ENCODE peak calls at places on chromosomes 12 and 14, in eight cellular contexts. C, V, B, G, D, J, Y and O are unnamed samples.

GRCh38 chr14:92014014-92014413 is 25.8 kb downstream of the TRIP11 start:
- DNase-seq in B (peak), D (no peak), Y (no peak), V (no peak), J (no peak), C (no peak), G (no peak), O (no peak)

GRCh38 chr12:6551496-6552139 is 4.2 kb downstream of the IFFO1 start:
- DNase-seq in D (no peak), J (peak), G (no peak), B (peak), Y (no peak), V (no peak), C (peak), O (peak)

GRCh38 chr14:44135972-44136371 is 371.1 kb downstream of the FSCB start:
- DNase-seq in V (no peak), D (no peak), Y (no peak), C (no peak), G (no peak), B (no peak), J (no peak), O (no peak)

GRCh38 chr14:39185256-39186049 is 10.4 kb downstream of the PNN start:
- DNase-seq in V (no peak), G (no peak), Y (no peak), B (no peak), D (no peak), J (no peak), C (no peak), O (no peak)

GRCh38 chr12:71662861-71663560 is 637 bp downstream of the ZFC3H1 start:
- DNase-seq in J (peak), Y (peak), C (peak), D (peak), V (peak), G (peak), B (peak), O (peak)

GRCh38 chr14:67166450-67166853 is 22.8 kb upstream of the GARIN2 start:
- DNase-seq in B (peak), V (no peak), Y (peak), J (peak), D (peak), G (no peak), C (no peak), O (peak)

GRCh38 chr12:76455582-76456345 is 103.8 kb downstream of the OSBPL8 start:
- DNase-seq in D (peak), Y (peak), J (peak), C (no peak), G (no peak), B (peak), V (no peak), O (peak)

GRCh38 chr12:67357726-67358125 is 88.6 kb downstream of the CAND1 start:
- DNase-seq in B (no peak), G (no peak), J (no peak), V (no peak), D (no peak), C (no peak), Y (no peak), O (no peak)

GRCh38 chr14:99138999-99139865 is 132.8 kb downstream of the BCL11B start:
- DNase-seq in D (no peak), G (no peak), Y (no peak), B (no peak), C (no peak), J (no peak), V (peak), O (no peak)

GRCh38 chr12:14394317-14395058 is 29.0 kb downstream of the ATF7IP start:
- DNase-seq in C (no peak), J (peak), Y (peak), B (peak), D (peak), V (no peak), G (no peak), O (peak)

GRCh38 chr12:64656429-64656828 is 46.1 kb downstream of the RASSF3 start:
- DNase-seq in B (no peak), C (no peak), J (peak), D (no peak), V (no peak), Y (no peak), G (no peak), O (no peak)

GRCh38 chr12:127583041-127583440 is 683.9 kb upstream of the TMEM132C start:
- DNase-seq in J (no peak), C (no peak), B (peak), V (no peak), G (no peak), D (no peak), Y (no peak), O (no peak)

GRCh38 chr12:31315089-31315725 is 10.7 kb downstream of the SINHCAF start:
- DNase-seq in B (no peak), Y (no peak), J (peak), C (no peak), V (no peak), D (no peak), G (no peak), O (peak)

GRCh38 chr12:117596968-117597367 is 235.5 kb upstream of the NOS1 start:
- DNase-seq in V (no peak), C (no peak), J (no peak), G (no peak), D (no peak), B (peak), Y (no peak), O (no peak)

GRCh38 chr14:51616724-51617409 is 34.8 kb upstream of the FRMD6 start:
- DNase-seq in J (peak), D (no peak), C (no peak), G (no peak), Y (peak), B (peak), V (no peak), O (peak)

GRCh38 chr14:63875311-63875710 is 22.5 kb downstream of the SYNE2 start:
- DNase-seq in D (no peak), B (peak), Y (peak), C (no peak), V (no peak), J (peak), G (no peak), O (peak)

GRCh38 chr12:21773799-21774198 is 707 bp downstream of the KCNJ8 start:
- DNase-seq in J (no peak), D (no peak), B (no peak), V (no peak), Y (no peak), C (no peak), G (no peak), O (peak)

GRCh38 chr14:70882771-70883492 is 24.3 kb upstream of the PCNX1 start:
- DNase-seq in D (no peak), G (no peak), V (no peak), J (peak), C (no peak), Y (peak), B (peak), O (peak)

GRCh38 chr12:123805119-123805518 is 43.0 kb downstream of the DNAH10 start:
- DNase-seq in B (no peak), V (no peak), Y (no peak), J (no peak), D (no peak), G (no peak), C (no peak), O (no peak)

GRCh38 chr12:125772403-125772802 is 707.2 kb downstream of the AACS start:
- DNase-seq in J (no peak), G (no peak), Y (no peak), V (no peak), C (no peak), D (no peak), B (no peak), O (no peak)

GRCh38 chr12:109134186-109134917 is 18.0 kb downstream of the ACACB start:
- DNase-seq in B (peak), V (no peak), C (peak), D (no peak), G (no peak), Y (peak), J (no peak), O (peak)

GRCh38 chr14:94043756-94044475 is 17.8 kb downstream of the OTUB2 start:
- DNase-seq in J (no peak), G (peak), B (no peak), V (no peak), C (no peak), Y (no peak), D (no peak), O (no peak)

GRCh38 chr12:100376166-100376565 is 19.3 kb downstream of the SLC17A8 start:
- DNase-seq in D (no peak), B (no peak), G (no peak), C (no peak), J (no peak), Y (no peak), V (no peak), O (no peak)

GRCh38 chr14:103330536-103330935 is 3.5 kb upstream of the EIF5 start:
- DNase-seq in D (no peak), J (no peak), C (no peak), Y (no peak), G (no peak), V (no peak), B (no peak), O (no peak)

GRCh38 chr14:72887514-72887913 is 6.4 kb downstream of the DPF3 start:
- DNase-seq in V (no peak), J (no peak), B (no peak), G (no peak), C (no peak), D (no peak), Y (no peak), O (no peak)

GRCh38 chr12:121524196-121524930 is 56.5 kb downstream of the KDM2B start:
- DNase-seq in J (no peak), D (no peak), V (no peak), C (no peak), G (no peak), B (no peak), Y (no peak), O (no peak)

GRCh38 chr12:44015333-44015941 is 179.6 kb downstream of the TMEM117 start:
- DNase-seq in D (peak), V (no peak), B (peak), J (peak), G (no peak), Y (peak), C (no peak), O (peak)

GRCh38 chr12:13313886-13314285 is 117.4 kb downstream of the EMP1 start:
- DNase-seq in J (no peak), B (no peak), V (no peak), G (no peak), C (no peak), D (no peak), Y (no peak), O (no peak)

GRCh38 chr12:57526477-57527126 is 4.0 kb downstream of the MBD6 start:
- DNase-seq in Y (no peak), J (no peak), B (no peak), V (no peak), C (no peak), D (no peak), G (no peak), O (no peak)

GRCh38 chr14:104893435-104894207 is 28.6 kb downstream of the CEP170B start:
- DNase-seq in C (peak), D (peak), B (no peak), J (no peak), V (no peak), Y (no peak), G (peak), O (no peak)

GRCh38 chr14:89648510-89648909 is 231.5 kb upstream of the FOXN3 start:
- DNase-seq in B (no peak), V (no peak), Y (no peak), D (no peak), J (no peak), C (no peak), G (no peak), O (no peak)

GRCh38 chr12:75692883-75693282 is 181.5 kb upstream of the KRR1 start:
- DNase-seq in B (peak), D (no peak), J (peak), C (no peak), V (no peak), Y (no peak), G (no peak), O (peak)

GRCh38 chr14:105060751-105061427 is 4.3 kb downstream of the GPR132 start:
- DNase-seq in Y (no peak), D (peak), C (peak), G (peak), J (no peak), V (peak), B (no peak), O (no peak)

GRCh38 chr14:40216976-40217375 is 784.7 kb upstream of the FBXO33 start:
- DNase-seq in V (no peak), B (no peak), J (no peak), D (no peak), C (no peak), Y (no peak), G (no peak), O (no peak)
- TF ChIP-seq CTCF in V (no peak), B (no peak), J (no peak), D (no peak), C (no peak), Y (no peak), G (no peak), O (no peak)

GRCh38 chr12:82758743-82759142 is 72.0 kb downstream of the TMTC2 start:
- DNase-seq in G (no peak), C (no peak), B (no peak), V (no peak), Y (no peak), J (no peak), D (no peak), O (no peak)
- TF ChIP-seq CTCF in G (peak), C (no peak), B (no peak), V (no peak), Y (no peak), J (no peak), D (no peak), O (no peak)

GRCh38 chr12:26058308-26058707 is 66.5 kb downstream of the BHLHE41 start:
- DNase-seq in G (no peak), V (no peak), D (peak), Y (no peak), B (no peak), C (no peak), J (peak), O (no peak)
- TF ChIP-seq CTCF in G (no peak), V (no peak), D (no peak), Y (no peak), B (peak), C (no peak), J (no peak), O (peak)

GRCh38 chr12:20459920-20460319 is 91.6 kb downstream of the PDE3A start:
- DNase-seq in Y (no peak), C (no peak), G (no peak), J (no peak), D (no peak), B (no peak), V (no peak), O (no peak)

GRCh38 chr12:20460956-20461355 is 92.6 kb downstream of the PDE3A start:
- DNase-seq in C (no peak), J (no peak), V (no peak), B (no peak), Y (no peak), D (no peak), G (no peak), O (no peak)

GRCh38 chr12:20463920-20464524 is 95.7 kb downstream of the PDE3A start:
- DNase-seq in G (no peak), D (no peak), Y (peak), J (no peak), V (no peak), B (peak), C (no peak), O (peak)
- TF ChIP-seq CTCF in G (peak), D (peak), Y (peak), J (peak), V (peak), B (peak), C (peak), O (peak)

DNA sequence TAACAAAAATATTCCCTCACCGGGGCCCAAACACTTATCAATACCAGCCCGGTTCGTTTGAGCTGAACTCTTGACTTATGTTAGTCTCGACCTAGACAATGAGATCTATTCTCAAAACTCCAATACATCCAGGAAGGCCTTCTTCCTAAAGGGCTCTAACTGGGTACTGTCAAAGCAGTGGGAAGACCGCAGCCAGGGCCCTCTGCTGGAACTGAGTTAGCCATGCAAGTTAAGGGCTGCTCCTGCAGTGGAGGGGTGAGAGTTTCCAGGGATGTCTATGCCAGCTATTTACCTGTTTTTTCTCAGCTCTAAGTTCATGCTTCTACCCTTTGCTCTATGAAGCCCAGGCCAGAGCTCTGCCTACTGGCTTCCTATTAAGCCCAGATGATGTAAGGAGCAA is 348.8 kb downstream of the GXYLT1 start:
- DNase-seq in Y (peak), C (no peak), D (peak), B (no peak), J (no peak), G (no peak), V (no peak), O (no peak)
- TF ChIP-seq CTCF in Y (no peak), C (no peak), D (peak), B (no peak), J (no peak), G (no peak), V (no peak), O (no peak)

GRCh38 chr12:54784115-54784514 is 70.2 kb upstream of the MUCL1 start:
- DNase-seq in D (no peak), G (no peak), C (no peak), B (no peak), V (no peak), J (no peak), Y (no peak), O (no peak)

DNA sequence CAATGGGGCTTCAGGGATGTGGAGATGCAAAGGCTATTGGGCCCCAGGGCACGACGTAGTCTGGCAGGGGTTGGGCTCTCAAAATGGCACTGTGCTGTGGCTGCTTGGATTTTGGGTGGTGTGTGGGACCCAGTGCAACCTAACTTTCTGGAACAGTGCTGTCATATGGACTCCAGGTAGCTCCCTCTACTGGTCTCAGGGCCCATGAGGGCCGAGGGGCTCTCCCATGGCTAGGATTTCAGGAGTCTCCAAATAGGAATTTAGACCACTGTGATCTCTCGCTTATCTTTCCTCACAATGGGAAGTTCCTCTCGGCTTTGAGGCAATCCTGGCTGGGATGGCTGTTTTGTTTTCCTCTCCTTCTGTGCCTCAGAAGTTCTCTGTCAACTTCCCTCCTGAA is 68.2 kb upstream of the MUCL1 start:
- DNase-seq in B (no peak), V (no peak), G (no peak), J (no peak), D (no peak), C (no peak), Y (no peak), O (no peak)
- TF ChIP-seq CTCF in B (no peak), V (no peak), G (no peak), J (no peak), D (no peak), C (no peak), Y (no peak), O (no peak)